ENCODE peak calls at places on chromosomes 7 and 10, in seven cellular contexts. Q is GM23248, D is mammary epithelial cell, K is PC-3, O is endothelial cell of umbilical vein, W is astrocyte, N is HCT116. L is an unnamed sample.

GRCh38 chr7:32298403-32299132 is 191.6 kb downstream of the LSM5 start:
- DNase-seq in Q (peak; percentile 7), D (peak; percentile 20), K (no peak), O (no peak), W (no peak), N (no peak), L (peak; percentile 61)

GRCh38 chr10:31262672-31263071 is 56.3 kb upstream of the ZEB1 start:
- DNase-seq in Q (peak; percentile 51), D (no peak), K (no peak), O (no peak), W (peak; percentile 71), N (no peak), L (no peak)

GRCh38 chr7:107167483-107168232 is 1.1 kb upstream of the HBP1 start:
- DNase-seq in Q (peak; percentile 93), D (peak; percentile 79), K (peak; percentile 78), O (peak; percentile 89), W (peak; percentile 84), N (peak; percentile 61), L (peak; percentile 78)

GRCh38 chr7:35246819-35247218 is 7.1 kb downstream of the TBX20 start:
- DNase-seq in Q (no peak), D (no peak), K (no peak), O (no peak), W (no peak), N (no peak), L (no peak)

GRCh38 chr7:117993377-117994003 is 120.2 kb upstream of the CTTNBP2 start:
- DNase-seq in Q (peak; percentile 21), D (peak; percentile 46), K (peak; percentile 65), O (peak; percentile 23), W (peak; percentile 11), N (peak; percentile 59), L (peak; percentile 92)

GRCh38 chr7:68485253-68485914 is 1112.9 kb upstream of the AUTS2 start:
- DNase-seq in Q (no peak), D (no peak), K (no peak), O (no peak), W (no peak), N (no peak), L (no peak)

GRCh38 chr10:46551701-46552525 is 4.5 kb downstream of the GPRIN2 start:
- DNase-seq in Q (no peak), D (no peak), K (no peak), O (no peak), W (no peak), N (no peak), L (no peak)

GRCh38 chr7:128919881-128920789 is 9.6 kb upstream of the KCP start:
- DNase-seq in Q (no peak), D (no peak), K (no peak), O (no peak), W (no peak), N (no peak), L (peak; percentile 59)

GRCh38 chr10:10605551-10606081 is 412.1 kb upstream of the CELF2 start:
- DNase-seq in Q (peak; percentile 96), D (no peak), K (no peak), O (peak; percentile 13), W (peak; percentile 89), N (no peak), L (no peak)

GRCh38 chr7:38311329-38311937 is 38.0 kb upstream of the TARP start:
- DNase-seq in Q (peak; percentile 40), D (no peak), K (no peak), O (no peak), W (no peak), N (no peak), L (peak; percentile 76)

GRCh38 chr7:7099584-7100014 is 82.7 kb upstream of the C1GALT1 start:
- DNase-seq in Q (peak; percentile 84), D (peak; percentile 89), K (peak; percentile 98), O (peak; percentile 97), W (peak; percentile 91), N (peak; percentile 86), L (peak; percentile 99)

GRCh38 chr7:141200191-141201108 is 126.6 kb downstream of the TMEM178B start:
- DNase-seq in Q (no peak), D (no peak), K (no peak), O (no peak), W (no peak), N (no peak), L (no peak)

GRCh38 chr10:122571892-122572291 is 11.3 kb downstream of the DMBT1 start:
- DNase-seq in Q (no peak), D (no peak), K (no peak), O (no peak), W (no peak), N (no peak), L (no peak)

GRCh38 chr10:54434782-54435181 is 366.2 kb downstream of the PCDH15 start:
- DNase-seq in Q (no peak), D (no peak), K (no peak), O (no peak), W (no peak), N (no peak), L (no peak)

GRCh38 chr7:36487756-36488336 is 98.2 kb downstream of the ANLN start:
- DNase-seq in Q (peak; percentile 69), D (peak; percentile 60), K (peak; percentile 81), O (peak; percentile 70), W (peak; percentile 23), N (peak; percentile 59), L (peak; percentile 66)

GRCh38 chr10:60989400-60989876 is 45.5 kb upstream of the RHOBTB1 start:
- DNase-seq in Q (no peak), D (no peak), K (peak; percentile 90), O (no peak), W (no peak), N (no peak), L (no peak)

GRCh38 chr7:15007507-15007906 is 105.0 kb upstream of the DGKB start:
- DNase-seq in Q (no peak), D (peak; percentile 12), K (peak; percentile 53), O (peak; percentile 6), W (no peak), N (peak; percentile 43), L (peak; percentile 83)

GRCh38 chr7:45026984-45027773 is 27.2 kb downstream of the CCM2 start:
- DNase-seq in Q (peak; percentile 46), D (peak; percentile 67), K (no peak), O (peak; percentile 31), W (peak; percentile 11), N (no peak), L (no peak)

GRCh38 chr10:69680610-69681009 is 50.6 kb downstream of the FAM241B start:
- DNase-seq in Q (no peak), D (no peak), K (no peak), O (no peak), W (no peak), N (no peak), L (no peak)

GRCh38 chr10:105727131-105727530 is 1086.0 kb downstream of the SORCS3 start:
- DNase-seq in Q (no peak), D (no peak), K (no peak), O (no peak), W (no peak), N (no peak), L (peak; percentile 14)

GRCh38 chr10:3776796-3777571 is 8.0 kb downstream of the KLF6 start:
- DNase-seq in Q (peak; percentile 93), D (peak; percentile 83), K (peak; percentile 83), O (peak; percentile 78), W (peak; percentile 96), N (peak; percentile 59), L (no peak)

GRCh38 chr7:80139179-80139578 is 4.5 kb downstream of the GNAI1 start:
- DNase-seq in Q (no peak), D (no peak), K (peak; percentile 46), O (peak; percentile 39), W (no peak), N (no peak), L (no peak)

GRCh38 chr10:35388682-35389081 is 52.4 kb downstream of the CCNY start:
- DNase-seq in Q (no peak), D (no peak), K (no peak), O (no peak), W (no peak), N (no peak), L (no peak)
- H3K79me2 ChIP-seq in Q (peaks cover 100% of the 10 kb centered on the region), D (peaks cover 98% of the 10 kb centered on the region), K (peaks cover 98% of the 10 kb centered on the region), O (peaks cover 98% of the 10 kb centered on the region), W (peaks cover 99% of the 10 kb centered on the region), N (peaks cover 96% of the 10 kb centered on the region), L (peaks cover 95% of the 10 kb centered on the region)

GRCh38 chr7:143361552-143362125 is 874 bp downstream of the FAM131B start:
- DNase-seq in Q (peak; percentile 31), D (no peak), K (no peak), O (no peak), W (no peak), N (no peak), L (peak; percentile 69)
- TF ChIP-seq EZH2 in Q (no peak), D (no peak), K (no peak), O (no peak), W (no peak), N (no peak), L (no peak)

GRCh38 chr7:50791921-50792341 is 9.2 kb upstream of the GRB10 start:
- DNase-seq in Q (peak; percentile 70), D (no peak), K (peak; percentile 23), O (peak; percentile 66), W (no peak), N (no peak), L (no peak)

GRCh38 chr7:50792342-50793114 is 9.8 kb upstream of the GRB10 start:
- DNase-seq in Q (peak; percentile 69), D (no peak), K (peak; percentile 36), O (peak; percentile 40), W (peak; percentile 57), N (no peak), L (peak; percentile 67)

GRCh38 chr7:50793947-50794570 is 11.4 kb upstream of the GRB10 start:
- DNase-seq in Q (no peak), D (no peak), K (no peak), O (no peak), W (no peak), N (no peak), L (no peak)

GRCh38 chr7:50793115-50793946 is 10.6 kb upstream of the GRB10 start:
- DNase-seq in Q (peak; percentile 75), D (no peak), K (peak; percentile 61), O (peak; percentile 50), W (no peak), N (no peak), L (peak; percentile 75)

DNA sequence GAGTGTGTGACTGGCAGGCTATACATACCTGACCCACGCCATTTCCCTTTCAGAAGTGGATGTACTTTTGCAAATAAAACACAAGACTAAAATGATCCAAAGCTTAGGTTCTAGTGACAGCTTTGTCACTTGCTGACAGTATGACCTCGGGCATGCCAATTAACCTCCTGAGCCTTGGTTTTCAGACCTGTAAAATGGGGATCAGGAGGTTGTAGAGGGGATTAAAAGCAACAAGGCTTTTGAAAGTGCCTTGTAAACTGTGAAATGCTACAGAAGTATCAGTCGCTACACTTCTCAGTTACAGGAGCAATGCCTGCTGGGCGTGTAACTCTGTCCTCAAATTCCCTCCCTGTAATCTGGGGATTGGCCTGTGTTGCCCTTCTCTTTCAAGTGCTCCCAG is 8.7 kb upstream of the GRB10 start:
- DNase-seq in Q (no peak), D (no peak), K (no peak), O (no peak), W (no peak), N (no peak), L (no peak)
- H3K79me2 ChIP-seq in Q (peaks cover 58% of the 10 kb centered on the region), D (peaks cover 20% of the 10 kb centered on the region), K (peaks cover 62% of the 10 kb centered on the region), O (peaks cover 64% of the 10 kb centered on the region), W (peaks cover 62% of the 10 kb centered on the region), N (no peaks in the 10 kb centered on the region), L (peaks cover 61% of the 10 kb centered on the region)

DNA sequence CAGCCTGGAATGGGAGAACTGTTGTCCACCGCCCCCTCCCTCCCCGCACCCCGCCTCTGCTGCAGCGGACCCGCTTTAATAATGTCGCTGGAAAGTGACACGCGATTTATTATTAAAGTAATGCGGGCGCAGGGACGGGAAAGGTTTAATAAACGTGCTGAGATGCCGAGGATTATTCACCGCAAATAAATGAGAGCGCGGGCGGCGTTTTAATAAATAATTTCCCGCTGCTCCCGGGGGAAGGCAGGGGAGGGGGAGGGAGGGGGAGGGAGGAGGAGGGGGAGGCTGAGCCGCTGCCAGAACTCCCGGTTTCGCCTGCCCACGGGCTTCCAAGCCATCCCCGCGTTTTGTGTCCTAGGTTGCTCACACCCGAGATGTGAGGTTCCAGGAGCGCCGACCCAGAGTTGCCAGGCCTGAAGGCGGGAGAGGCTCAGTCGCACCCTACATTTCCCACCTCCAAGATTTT is 5.1 kb downstream of the KAZALD1 start:
- DNase-seq in Q (peak; percentile 60), D (no peak), K (no peak), O (no peak), W (no peak), N (no peak), L (no peak)
- TF ChIP-seq EZH2 in Q (no peak), D (no peak), K (no peak), O (no peak), W (no peak), N (no peak), L (peak; percentile 27)

L was measured in GM23338.